ENCODE peak calls at places on chromosomes 12 and 14, in seven cellular contexts. B is HAP-1, S is WTC11, I is anterior cingulate cortex, T is HS-5, P is NCI-H1092 treated with DMSO at 0.1 percent for 48 hours, W is non-pigmented ciliary epithelial cell. M is an unnamed sample.

GRCh38 chr14:101219896-101220703 is 316.6 kb upstream of the RTL1 start:
- DNase-seq in I (no peak), P (no peak), S (no peak), B (no peak), W (no peak), T (no peak), M (no peak)

GRCh38 chr14:77045570-77045890 is 17.0 kb upstream of the IRF2BPL start:
- DNase-seq in S (no peak), T (no peak), B (no peak), I (no peak), P (no peak), W (no peak), M (no peak)

GRCh38 chr14:23093993-23094665 is 807 bp downstream of the ACIN1 start:
- DNase-seq in I (no peak), T (no peak), B (no peak), S (peak), P (no peak), W (no peak), M (no peak)

GRCh38 chr14:76919811-76920571 is 93.8 kb downstream of the LRRC74A start:
- DNase-seq in T (no peak), S (no peak), I (peak), P (peak), B (peak), W (no peak), M (peak)

GRCh38 chr12:90015228-90015627 is 306.6 kb upstream of the ATP2B1 start:
- DNase-seq in B (no peak), I (no peak), W (no peak), T (no peak), P (no peak), S (no peak), M (peak)

GRCh38 chr12:104190151-104190550 is 25.4 kb upstream of the TXNRD1 start:
- DNase-seq in W (no peak), S (no peak), B (no peak), T (no peak), I (no peak), P (no peak), M (no peak)

GRCh38 chr14:21264025-21264801 is 5.0 kb downstream of the HNRNPC start:
- DNase-seq in W (peak), B (no peak), S (no peak), I (no peak), T (peak), P (no peak), M (no peak)

GRCh38 chr12:81284137-81284536 is 206.3 kb downstream of the ACSS3 start:
- DNase-seq in S (no peak), W (no peak), I (no peak), P (no peak), B (peak), T (no peak), M (no peak)

GRCh38 chr12:65951697-65952096 is 127.4 kb downstream of the HMGA2 start:
- DNase-seq in P (no peak), I (no peak), W (no peak), T (no peak), S (no peak), B (no peak), M (no peak)

GRCh38 chr12:110431957-110432587 is 18.1 kb downstream of the ARPC3 start:
- DNase-seq in B (no peak), I (no peak), T (no peak), W (no peak), S (no peak), P (no peak), M (no peak)

GRCh38 chr12:56644654-56645053 is 1.1 kb downstream of the ATP5F1B start:
- DNase-seq in B (no peak), W (no peak), S (no peak), I (no peak), T (no peak), P (no peak), M (no peak)

GRCh38 chr12:23757541-23757962 is 191.9 kb downstream of the SOX5 start:
- DNase-seq in B (peak), I (no peak), T (no peak), S (no peak), W (no peak), P (peak), M (no peak)

GRCh38 chr12:49505672-49506071 is 33.2 kb upstream of the KCNH3 start:
- DNase-seq in P (no peak), T (no peak), W (no peak), S (no peak), B (no peak), I (no peak), M (no peak)

GRCh38 chr12:110921262-110921661 is 883 bp upstream of the MYL2 start:
- DNase-seq in T (no peak), W (no peak), B (no peak), I (no peak), S (no peak), P (no peak), M (no peak)

GRCh38 chr14:95526483-95527391 is 8.1 kb upstream of the GLRX5 start:
- DNase-seq in P (no peak), I (no peak), S (no peak), T (no peak), W (no peak), B (no peak), M (no peak)

GRCh38 chr14:71487941-71488340 is 444.3 kb upstream of the RGS6 start:
- DNase-seq in B (no peak), S (no peak), I (no peak), P (no peak), T (no peak), W (no peak), M (no peak)

GRCh38 chr12:124231980-124232653 is 62.8 kb upstream of the RFLNA start:
- DNase-seq in T (no peak), P (peak), B (no peak), S (no peak), W (no peak), I (no peak), M (no peak)

GRCh38 chr12:102730996-102731395 is 186.0 kb downstream of the PAH start:
- DNase-seq in W (no peak), S (no peak), B (no peak), T (no peak), I (no peak), P (no peak), M (no peak)

GRCh38 chr14:105914738-105915385 is 388.5 kb downstream of the TMEM121 start:
- DNase-seq in T (no peak), P (no peak), B (no peak), S (no peak), W (no peak), I (no peak), M (no peak)

GRCh38 chr12:70427611-70428010 is 61.5 kb downstream of the KCNMB4 start:
- DNase-seq in S (no peak), T (no peak), B (no peak), I (no peak), P (no peak), W (no peak), M (no peak)

GRCh38 chr14:29749327-29749726 is 178.3 kb downstream of the PRKD1 start:
- DNase-seq in I (no peak), B (no peak), T (no peak), P (no peak), S (no peak), W (no peak), M (no peak)

GRCh38 chr14:89823732-89824131 is 130.8 kb downstream of the EFCAB11 start:
- DNase-seq in I (no peak), T (no peak), W (no peak), S (no peak), P (no peak), B (no peak), M (no peak)